ENCODE peak calls at places on chromosome 18, in six cellular contexts. C is HepG2, Q is K562, R is endothelial cell of umbilical vein, B is HCT116, W is H1. D is an unnamed sample.

GRCh38 chr18:39772155-39772919 is 2182.7 kb upstream of the PIK3C3 start:
- DNase-seq in B (no peak), C (peak), R (no peak), W (no peak), Q (no peak), D (no peak)

GRCh38 chr18:76686737-76687231 is 135.6 kb upstream of the ZNF236 start:
- DNase-seq in C (peak), R (peak), Q (no peak), W (no peak), B (peak), D (peak)

GRCh38 chr18:9870431-9871023 is 15.2 kb upstream of the TXNDC2 start:
- DNase-seq in W (no peak), R (no peak), C (no peak), B (no peak), Q (no peak), D (no peak)

GRCh38 chr18:27298215-27298804 is 113.2 kb upstream of the CHST9 start:
- DNase-seq in C (peak), Q (no peak), R (no peak), B (no peak), W (no peak), D (peak)

GRCh38 chr18:9389706-9390105 is 55.1 kb downstream of the TWSG1 start:
- DNase-seq in Q (no peak), B (no peak), R (no peak), C (no peak), W (no peak), D (no peak)

GRCh38 chr18:54696616-54697293 is 105.7 kb downstream of the DYNAP start:
- DNase-seq in R (no peak), C (no peak), W (no peak), Q (no peak), B (no peak), D (no peak)

GRCh38 chr18:34399892-34400291 is 175.2 kb upstream of the NOL4 start:
- DNase-seq in W (no peak), B (no peak), Q (no peak), C (no peak), R (no peak), D (no peak)

GRCh38 chr18:40570615-40571014 is 1384.4 kb upstream of the PIK3C3 start:
- DNase-seq in B (no peak), Q (no peak), R (no peak), W (no peak), C (no peak), D (no peak)

GRCh38 chr18:62844850-62845643 is 129.7 kb downstream of the PHLPP1 start:
- DNase-seq in C (no peak), Q (no peak), W (no peak), B (no peak), R (no peak), D (no peak)

GRCh38 chr18:77392323-77392722 is 142.7 kb downstream of the GALR1 start:
- DNase-seq in Q (no peak), B (no peak), C (no peak), R (no peak), W (no peak), D (no peak)

GRCh38 chr18:58900015-58900649 is 35.5 kb downstream of the ZNF532 start:
- DNase-seq in C (no peak), B (no peak), R (no peak), W (no peak), Q (no peak), D (no peak)

GRCh38 chr18:66111018-66111417 is 360.2 kb downstream of the CDH7 start:
- DNase-seq in C (no peak), W (no peak), B (no peak), Q (no peak), R (no peak), D (no peak)

GRCh38 chr18:55706893-55707292 is 118.9 kb upstream of the TCF4 start:
- DNase-seq in R (no peak), B (no peak), W (no peak), Q (no peak), C (no peak), D (no peak)

GRCh38 chr18:78721986-78722385 is 257.6 kb upstream of the SALL3 start:
- DNase-seq in Q (no peak), W (no peak), B (no peak), R (no peak), C (no peak), D (peak)

GRCh38 chr18:78980777-78981651 is 1.4 kb downstream of the SALL3 start:
- DNase-seq in Q (no peak), B (no peak), W (no peak), C (no peak), R (no peak), D (peak)

GRCh38 chr18:59249186-59249774 is 24.0 kb downstream of the RAX start:
- DNase-seq in B (peak), R (peak), Q (peak), W (no peak), C (peak), D (peak)

GRCh38 chr18:7221424-7222155 is 9.3 kb upstream of the LRRC30 start:
- DNase-seq in W (peak), R (peak), B (peak), Q (peak), C (peak), D (peak)

GRCh38 chr18:29439398-29439797 is 1262.5 kb upstream of the CDH2 start:
- DNase-seq in Q (no peak), C (no peak), W (no peak), B (no peak), R (no peak), D (peak)

GRCh38 chr18:78986018-78986481 is 6.4 kb downstream of the SALL3 start:
- DNase-seq in B (peak), R (peak), W (no peak), Q (peak), C (peak), D (peak)

GRCh38 chr18:13374096-13374467 is 155.5 kb downstream of the LDLRAD4 start:
- DNase-seq in C (no peak), Q (no peak), W (no peak), R (no peak), B (no peak), D (no peak)

GRCh38 chr18:767084-767882 is 44.8 kb downstream of the YES1 start:
- DNase-seq in C (no peak), Q (no peak), W (no peak), B (no peak), R (no peak), D (no peak)

GRCh38 chr18:50507120-50507590 is 52.7 kb upstream of the MAPK4 start:
- DNase-seq in Q (peak), B (no peak), C (peak), R (no peak), W (peak), D (peak)

GRCh38 chr18:22311301-22311700 is 106.4 kb downstream of the CTAGE1 start:
- DNase-seq in W (no peak), B (no peak), R (peak), Q (no peak), C (no peak), D (no peak)

GRCh38 chr18:9335255-9336045 is 877 bp downstream of the TWSG1 start:
- DNase-seq in B (no peak), W (no peak), C (no peak), R (peak), Q (no peak), D (no peak)

GRCh38 chr18:79883461-79884295 is 67.8 kb downstream of the SLC66A2 start:
- DNase-seq in C (no peak), R (no peak), Q (no peak), B (no peak), W (no peak), D (no peak)

GRCh38 chr18:7415081-7415894 is 151.8 kb upstream of the PTPRM start:
- DNase-seq in W (no peak), B (no peak), Q (no peak), R (peak), C (no peak), D (no peak)

GRCh38 chr18:41395695-41396094 is 559.3 kb upstream of the PIK3C3 start:
- DNase-seq in Q (no peak), W (no peak), B (no peak), R (no peak), C (no peak), D (no peak)

GRCh38 chr18:79917351-79918088 is 33.9 kb downstream of the SLC66A2 start:
- DNase-seq in Q (no peak), B (no peak), R (no peak), W (no peak), C (no peak), D (no peak)

GRCh38 chr18:60812921-60813320 is 440.3 kb upstream of the MC4R start:
- DNase-seq in W (no peak), Q (no peak), R (no peak), B (no peak), C (no peak), D (no peak)

GRCh38 chr18:26741041-26741440 is 124.5 kb downstream of the AQP4 start:
- DNase-seq in B (no peak), W (no peak), Q (no peak), C (no peak), R (no peak), D (no peak)

GRCh38 chr18:8562914-8563313 is 46.3 kb upstream of the RAB12 start:
- DNase-seq in C (no peak), B (no peak), Q (no peak), R (no peak), W (no peak), D (no peak)

GRCh38 chr18:75981102-75981501 is 513.9 kb downstream of the ZNF516 start:
- DNase-seq in R (no peak), W (no peak), B (no peak), Q (no peak), C (no peak), D (no peak)

GRCh38 chr18:41266616-41267015 is 688.4 kb upstream of the PIK3C3 start:
- DNase-seq in B (no peak), W (no peak), R (no peak), C (no peak), Q (no peak), D (no peak)

GRCh38 chr18:8773980-8774379 is 68.6 kb downstream of the MTCL1 start:
- DNase-seq in C (no peak), R (no peak), B (no peak), W (no peak), Q (no peak), D (no peak)

GRCh38 chr18:5197032-5197434 is at the start of gene AKAIN1:
- DNase-seq in C (peak), W (no peak), Q (peak), B (no peak), R (peak), D (peak)

GRCh38 chr18:47149457-47150028 is 757 bp downstream of the HDHD2 start:
- DNase-seq in R (no peak), B (no peak), W (no peak), Q (peak), C (peak), D (peak)

GRCh38 chr18:47151457-47151856 is 1.2 kb upstream of the HDHD2 start:
- DNase-seq in R (no peak), B (no peak), C (no peak), Q (no peak), W (no peak), D (no peak)

GRCh38 chr18:47150824-47151366 is 595 bp upstream of the HDHD2 start:
- DNase-seq in W (no peak), C (peak), Q (no peak), B (no peak), R (no peak), D (peak)

DNA sequence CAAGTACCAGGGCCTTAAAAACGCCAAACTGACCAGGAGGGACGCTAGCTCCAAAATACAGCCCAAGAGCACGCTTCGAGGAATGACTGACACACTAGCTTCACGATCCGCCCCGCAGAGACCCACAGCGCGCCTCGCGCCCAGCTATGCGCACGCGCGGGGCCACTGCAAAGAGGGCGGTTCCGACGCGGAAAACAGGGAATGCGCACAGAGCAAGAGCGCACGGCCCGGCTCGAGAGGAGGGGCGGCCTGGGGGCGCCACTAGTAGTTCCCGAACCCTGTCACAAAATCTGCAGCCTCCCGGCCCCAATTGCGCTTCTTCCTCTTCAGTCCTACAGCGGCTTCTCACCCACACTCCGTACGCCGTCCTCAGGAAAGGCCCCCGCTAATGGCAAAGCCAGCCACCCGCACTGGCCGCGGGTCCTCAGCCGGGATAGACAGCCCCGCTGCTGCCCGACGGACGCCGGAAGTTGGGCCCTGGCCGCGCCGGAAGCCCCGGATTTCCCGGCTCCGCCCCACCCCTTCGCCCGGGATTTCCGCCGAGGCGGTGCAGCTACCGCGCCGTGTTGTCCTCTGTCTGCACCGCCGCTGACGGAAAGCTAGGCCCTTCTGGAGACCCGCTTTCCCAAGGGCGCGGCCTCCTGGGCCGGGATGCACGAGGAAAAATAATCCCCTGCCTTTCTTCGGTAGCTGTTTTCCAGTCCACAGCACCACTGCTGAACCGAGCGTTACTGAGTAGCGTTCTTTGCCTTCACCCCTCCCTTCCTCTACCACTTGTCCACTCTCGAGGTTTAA is at the start of gene HDHD2:
- DNase-seq in Q (peak), R (peak), W (peak), B (peak), C (peak), D (peak)
- TF ChIP-seq EZH2 in Q (no peak), R (no peak), W (no peak), B (no peak), C (no peak), D (no peak)

GRCh38 chr18:43283299-43283698 is 6.0 kb upstream of the SYT4 start:
- DNase-seq in W (no peak), B (no peak), R (no peak), C (no peak), Q (no peak), D (no peak)
- TF ChIP-seq POLR2AphosphoS5 in W (no peak), B (no peak), R (no peak), C (no peak), Q (no peak), D (no peak)

DNA sequence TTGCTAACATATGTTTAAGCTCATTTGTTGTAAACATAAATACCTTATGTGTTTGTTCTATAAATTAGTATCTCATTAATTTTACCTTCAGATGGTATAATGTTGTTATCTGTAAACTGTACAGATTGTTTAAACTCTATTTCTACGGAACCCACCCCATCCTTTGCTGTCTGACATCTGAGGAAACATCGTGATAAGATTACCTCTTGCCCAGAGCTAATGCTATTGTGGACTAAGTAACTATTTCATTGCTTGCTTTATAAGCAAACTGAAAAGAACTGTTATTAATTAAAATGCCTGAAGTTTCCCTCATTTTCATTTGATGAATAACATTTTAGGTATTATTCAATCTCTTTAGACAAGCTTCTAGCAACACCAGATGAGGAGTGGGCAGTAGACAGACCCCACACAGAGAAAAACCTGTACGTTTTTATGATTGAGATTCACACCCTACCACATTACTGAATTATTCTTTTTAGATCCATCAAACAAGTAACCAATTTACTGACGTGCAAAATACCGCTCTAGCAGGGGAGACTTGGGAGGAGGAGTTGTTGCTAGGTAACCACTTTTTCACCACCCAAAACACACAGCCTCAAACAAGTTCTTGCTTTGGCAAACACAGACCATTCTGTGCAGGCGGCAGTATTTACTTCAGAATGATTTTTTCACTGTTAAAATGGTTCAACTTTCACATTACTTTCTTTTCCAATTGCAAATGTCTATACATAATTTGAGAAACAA is 1.9 kb upstream of the SYT4 start:
- DNase-seq in Q (no peak), W (no peak), B (no peak), C (peak), R (no peak), D (peak)
- TF ChIP-seq EZH2 in Q (no peak), W (no peak), B (no peak), C (no peak), R (no peak), D (no peak)

DNA sequence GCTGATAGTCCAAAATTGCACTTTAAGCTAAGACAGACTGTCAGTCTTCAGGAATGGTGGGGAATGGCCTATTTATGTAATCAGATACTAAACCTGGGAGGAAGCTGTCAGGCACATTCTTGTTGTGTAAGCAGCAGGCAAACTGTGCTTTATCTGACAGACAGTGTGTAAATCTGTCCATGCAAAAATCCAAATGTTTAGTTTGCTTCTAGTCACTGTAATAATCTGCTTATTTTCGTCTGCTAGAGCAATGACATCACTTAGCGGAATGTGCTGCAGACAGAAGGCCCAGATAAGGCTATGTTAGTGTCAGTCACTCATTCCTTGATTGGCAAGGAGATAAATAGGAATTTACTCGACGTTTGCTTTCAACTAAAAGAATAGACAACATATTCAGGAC is 263.5 kb downstream of the ZNF407 start:
- DNase-seq in R (peak), C (peak), B (no peak), W (no peak), Q (no peak), D (no peak)
- TF ChIP-seq POLR2AphosphoS5 in R (no peak), C (no peak), B (no peak), W (no peak), Q (no peak), D (no peak)

DNA sequence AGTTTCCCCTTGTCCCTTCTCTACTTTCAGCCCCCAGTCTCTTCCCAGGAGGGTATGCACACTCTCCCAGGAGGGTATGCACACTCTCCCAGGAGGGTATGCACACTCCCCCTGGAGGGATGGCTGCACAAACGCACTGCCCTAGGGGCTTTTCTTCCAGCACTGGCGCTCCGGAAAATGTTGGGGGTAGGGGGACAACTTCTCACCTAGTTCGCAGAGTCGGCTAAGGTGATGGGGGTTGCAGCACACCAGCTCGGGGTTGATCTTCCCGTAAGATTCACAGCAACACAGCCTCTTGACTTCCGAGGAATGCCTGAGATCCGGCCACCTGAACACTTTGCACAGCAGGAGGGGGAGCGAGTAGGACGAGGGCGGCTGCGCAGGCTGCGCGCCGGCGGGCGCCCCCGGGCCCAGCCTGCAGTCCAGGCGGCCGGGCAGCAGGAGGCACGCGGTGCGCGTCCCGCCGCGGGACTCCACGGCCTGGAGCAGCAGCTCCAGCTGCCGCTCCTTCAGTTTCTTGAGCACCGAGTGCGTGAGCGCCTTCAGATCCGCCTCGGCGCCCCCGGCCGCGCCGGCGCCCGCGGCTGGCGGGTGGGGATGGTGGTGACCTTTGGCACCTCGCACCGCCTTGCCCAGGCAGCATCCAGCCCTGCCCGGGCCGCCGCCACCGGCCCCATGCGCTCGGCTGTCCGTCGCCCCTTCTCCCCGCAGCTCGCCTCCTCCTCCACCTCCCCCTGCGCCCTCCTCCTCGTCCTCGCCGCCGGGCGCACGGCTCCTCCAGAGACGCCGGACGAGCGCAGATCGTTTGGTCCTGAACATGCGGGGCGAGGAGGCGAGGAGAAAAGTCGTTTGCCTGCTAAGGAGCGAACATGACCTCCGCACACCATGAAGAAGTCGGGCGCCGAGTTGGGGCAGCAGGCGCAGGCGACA is 894 bp downstream of the SMAD7 start:
- DNase-seq in Q (peak), C (no peak), B (no peak), R (peak), W (no peak), D (peak)
- TF ChIP-seq EZH2 in Q (no peak), C (no peak), B (peak), R (peak), W (peak), D (no peak)